ENCODE peak calls at places on chromosomes 2 and 18, in nine cellular contexts. A, R, N, I, X, B, V, C and G are unnamed samples.

GRCh38 chr2:239295377-239296019 is 105.3 kb downstream of the HDAC4 start:
- DNase-seq in A (no peak), R (no peak), N (no peak), I (no peak), X (no peak), B (no peak), V (no peak), C (no peak), G (no peak)

GRCh38 chr2:98039085-98039756 is 43.5 kb upstream of the TMEM131 start:
- DNase-seq in A (peak), R (no peak), N (no peak), I (no peak), X (no peak), B (peak), V (no peak), C (peak), G (no peak)

GRCh38 chr2:215138466-215138865 is at the start of gene ABCA12:
- DNase-seq in A (no peak), R (no peak), N (peak), I (no peak), X (no peak), B (no peak), V (no peak), C (no peak), G (no peak)

GRCh38 chr2:234536218-234536989 is 39.5 kb upstream of the ARL4C start:
- DNase-seq in A (no peak), R (no peak), N (no peak), I (no peak), X (no peak), B (no peak), V (no peak), C (no peak), G (no peak)

GRCh38 chr2:240326886-240327285 is 108.6 kb upstream of the GPC1 start:
- DNase-seq in A (no peak), R (no peak), N (no peak), I (no peak), X (no peak), B (no peak), V (no peak), C (no peak), G (no peak)

GRCh38 chr2:151241224-151241623 is 20.4 kb downstream of the RBM43 start:
- DNase-seq in A (no peak), R (no peak), N (peak), I (no peak), X (no peak), B (no peak), V (peak), C (no peak), G (peak)

GRCh38 chr2:195560209-195560907 is 96.7 kb upstream of the SLC39A10 start:
- DNase-seq in A (peak), R (no peak), N (no peak), I (no peak), X (no peak), B (no peak), V (no peak), C (peak), G (peak)

GRCh38 chr2:1079873-1080799 is 129.5 kb downstream of the SNTG2 start:
- DNase-seq in A (no peak), R (no peak), N (no peak), I (no peak), X (no peak), B (no peak), V (no peak), C (no peak), G (no peak)

GRCh38 chr2:190670182-190670946 is 21.5 kb downstream of the NAB1 start:
- DNase-seq in A (no peak), R (no peak), N (no peak), I (no peak), X (peak), B (no peak), V (no peak), C (no peak), G (no peak)

GRCh38 chr2:218194880-218195279 is 22.1 kb upstream of the ARPC2 start:
- DNase-seq in A (peak), R (no peak), N (peak), I (no peak), X (no peak), B (no peak), V (no peak), C (no peak), G (no peak)

GRCh38 chr2:44817256-44817655 is 124.2 kb upstream of the SIX3 start:
- DNase-seq in A (no peak), R (no peak), N (no peak), I (no peak), X (no peak), B (no peak), V (no peak), C (no peak), G (no peak)

GRCh38 chr2:157822993-157823392 is 53.1 kb downstream of the ACVR1 start:
- DNase-seq in A (no peak), R (no peak), N (peak), I (no peak), X (no peak), B (no peak), V (peak), C (no peak), G (no peak)

GRCh38 chr18:37393221-37393828 is 172.3 kb downstream of the CELF4 start:
- DNase-seq in A (no peak), R (no peak), N (no peak), I (no peak), X (no peak), B (no peak), V (no peak), C (no peak), G (no peak)
- H3K4me3 ChIP-seq in A (no peak), R (peak), N (no peak), I (no peak), X (no peak), B (no peak), V (peak), C (no peak), G (peak)

GRCh38 chr2:162890690-162891311 is 52.2 kb upstream of the KCNH7 start:
- DNase-seq in A (no peak), R (peak), N (peak), I (peak), X (no peak), B (no peak), V (peak), C (no peak), G (peak)
- H3K4me3 ChIP-seq in A (no peak), R (no peak), N (no peak), I (no peak), X (no peak), B (no peak), V (no peak), C (no peak), G (no peak)

GRCh38 chr18:79299711-79300110 is 96.0 kb upstream of the NFATC1 start:
- DNase-seq in A (no peak), R (no peak), N (no peak), I (no peak), X (no peak), B (no peak), V (no peak), C (no peak), G (no peak)

GRCh38 chr18:79302120-79302519 is 93.6 kb upstream of the NFATC1 start:
- DNase-seq in A (peak), R (no peak), N (no peak), I (no peak), X (no peak), B (no peak), V (no peak), C (peak), G (peak)

GRCh38 chr18:79305976-79306375 is 89.8 kb upstream of the NFATC1 start:
- DNase-seq in A (no peak), R (no peak), N (no peak), I (no peak), X (no peak), B (no peak), V (no peak), C (no peak), G (no peak)

GRCh38 chr18:79300382-79300781 is 95.3 kb upstream of the NFATC1 start:
- DNase-seq in A (no peak), R (no peak), N (no peak), I (no peak), X (no peak), B (no peak), V (no peak), C (no peak), G (no peak)
- H3K4me3 ChIP-seq in A (no peak), R (no peak), N (no peak), I (no peak), X (no peak), B (no peak), V (no peak), C (no peak), G (no peak)

DNA sequence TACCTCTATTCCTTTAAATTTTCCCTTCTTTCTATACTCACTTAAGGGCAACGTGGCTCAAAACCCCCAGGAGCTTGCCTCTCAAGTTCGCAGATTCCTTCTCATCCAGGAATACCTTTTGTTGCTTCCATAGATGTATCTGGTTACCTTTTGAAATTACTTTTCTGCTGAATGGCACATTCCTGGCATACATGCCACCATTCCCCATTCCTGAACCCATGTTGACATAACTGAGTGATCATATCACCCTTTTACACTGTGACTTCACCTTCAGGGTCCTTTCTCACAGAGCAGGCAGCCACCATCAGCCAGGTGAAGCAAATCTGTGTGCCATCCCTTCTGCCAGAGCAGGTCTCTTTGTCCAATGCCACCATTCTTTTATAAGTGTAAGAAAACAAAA is 615.8 kb downstream of the ARHGAP15 start:
- DNase-seq in A (no peak), R (no peak), N (peak), I (no peak), X (no peak), B (no peak), V (no peak), C (no peak), G (no peak)
- H3K4me3 ChIP-seq in A (no peak), R (no peak), N (no peak), I (no peak), X (no peak), B (no peak), V (no peak), C (no peak), G (no peak)

GRCh38 chr18:48842259-48843061 is 108.3 kb downstream of the SMAD7 start:
- DNase-seq in A (peak), R (no peak), N (no peak), I (peak), X (no peak), B (no peak), V (no peak), C (peak), G (no peak)

GRCh38 chr18:48839819-48840490 is 110.8 kb downstream of the SMAD7 start:
- DNase-seq in A (no peak), R (no peak), N (no peak), I (no peak), X (no peak), B (no peak), V (no peak), C (no peak), G (no peak)

GRCh38 chr18:48840491-48840877 is 110.3 kb downstream of the SMAD7 start:
- DNase-seq in A (no peak), R (no peak), N (no peak), I (no peak), X (no peak), B (no peak), V (no peak), C (no peak), G (no peak)

GRCh38 chr18:48843162-48843561 is 107.6 kb downstream of the SMAD7 start:
- DNase-seq in A (no peak), R (no peak), N (no peak), I (no peak), X (no peak), B (no peak), V (no peak), C (no peak), G (no peak)

GRCh38 chr18:48841381-48842258 is 109.1 kb downstream of the SMAD7 start:
- DNase-seq in A (no peak), R (no peak), N (peak), I (no peak), X (no peak), B (peak), V (no peak), C (no peak), G (peak)
- H3K4me3 ChIP-seq in A (no peak), R (no peak), N (no peak), I (no peak), X (no peak), B (no peak), V (no peak), C (no peak), G (no peak)